ENCODE peak calls at places on chromosomes 13 and 19, in eight cellular contexts. X is thoracic aorta, Z is aorta, S is cardiac muscle cell, F is ovary, P is left ventricle myocardium inferior, E is ascending aorta, W is tibial artery. J is an unnamed sample.
A peak's percentile ranks its signal among the peaks of the same experiment; 100 is the strongest.

GRCh38 chr19:4649392-4650094 is 10.2 kb downstream of the TNFAIP8L1 start:
- DNase-seq in X (no peak), Z (no peak), S (no peak), F (no peak), P (no peak), E (no peak), W (no peak), J (no peak)

GRCh38 chr13:95246292-95247082 is 54.8 kb downstream of the ABCC4 start:
- DNase-seq in X (no peak), Z (no peak), S (no peak), F (no peak), P (no peak), E (no peak), W (no peak), J (no peak)

GRCh38 chr19:43784251-43784980 is 3.6 kb upstream of the KCNN4 start:
- DNase-seq in X (no peak), Z (peak; percentile 87), S (peak; percentile 72), F (no peak), P (no peak), E (peak; percentile 79), W (peak; percentile 70), J (no peak)

GRCh38 chr13:42396901-42397670 is 125.1 kb downstream of the AKAP11 start:
- DNase-seq in X (no peak), Z (no peak), S (no peak), F (no peak), P (no peak), E (no peak), W (no peak), J (no peak)

GRCh38 chr13:106471957-106472543 is 63.4 kb downstream of the EFNB2 start:
- DNase-seq in X (peak; percentile 62), Z (peak; percentile 77), S (peak; percentile 84), F (no peak), P (no peak), E (peak; percentile 85), W (no peak), J (peak; percentile 52)

GRCh38 chr13:27662738-27663470 is 41.2 kb downstream of the POLR1D start:
- DNase-seq in X (no peak), Z (no peak), S (no peak), F (no peak), P (no peak), E (no peak), W (no peak), J (no peak)

GRCh38 chr19:36819130-36819630 is 19.0 kb downstream of the ZNF790 start:
- DNase-seq in X (no peak), Z (no peak), S (no peak), F (no peak), P (no peak), E (no peak), W (no peak), J (no peak)

GRCh38 chr19:5997371-5997770 is 19.4 kb upstream of the RANBP3 start:
- DNase-seq in X (no peak), Z (no peak), S (no peak), F (no peak), P (no peak), E (no peak), W (no peak), J (no peak)

GRCh38 chr19:42092350-42092749 is 16.4 kb downstream of the ZNF574 start:
- DNase-seq in X (no peak), Z (no peak), S (peak; percentile 25), F (no peak), P (no peak), E (no peak), W (no peak), J (no peak)

GRCh38 chr13:21106089-21106488 is 44.7 kb upstream of the LATS2 start:
- DNase-seq in X (no peak), Z (no peak), S (peak; percentile 27), F (no peak), P (no peak), E (peak; percentile 21), W (no peak), J (no peak)

GRCh38 chr19:38932425-38933179 is 1.9 kb downstream of the MRPS12 start:
- DNase-seq in X (no peak), Z (no peak), S (peak; percentile 61), F (no peak), P (no peak), E (no peak), W (no peak), J (no peak)

GRCh38 chr19:53894736-53895135 is 12.7 kb downstream of the PRKCG start:
- DNase-seq in X (no peak), Z (no peak), S (no peak), F (no peak), P (no peak), E (no peak), W (no peak), J (no peak)

DNA sequence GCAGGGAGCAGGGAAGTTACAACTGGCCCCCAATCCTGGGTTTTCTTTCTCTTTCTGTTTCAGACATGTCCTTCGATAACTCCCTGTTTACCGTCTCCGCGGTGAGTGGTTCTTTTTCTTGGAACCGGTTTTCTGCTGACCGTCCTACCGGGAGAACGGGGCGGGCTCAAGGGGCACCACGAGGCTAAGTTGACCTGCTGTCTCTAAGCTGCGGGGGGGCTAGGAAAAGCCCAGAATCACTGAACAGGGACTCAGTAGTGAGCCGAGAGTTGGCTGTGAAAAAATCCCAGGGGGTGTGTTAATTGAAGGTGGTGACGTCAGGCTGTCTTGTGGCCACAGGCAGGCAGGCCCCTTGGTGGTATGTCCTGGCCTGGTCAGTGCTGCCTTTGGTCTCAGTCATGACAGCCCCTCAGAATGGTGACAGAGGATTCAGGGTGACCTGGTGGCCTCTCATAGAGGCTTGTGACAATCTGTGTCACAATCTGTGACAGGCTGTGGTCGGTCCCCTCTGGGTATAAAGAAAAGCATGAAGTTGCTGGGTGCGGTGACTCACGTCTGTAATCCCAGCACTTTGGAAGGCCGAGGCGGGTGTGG is 8.1 kb upstream of the CARM1 start:
- DNase-seq in X (no peak), Z (peak; percentile 86), S (peak; percentile 38), F (peak; percentile 41), P (no peak), E (peak; percentile 83), W (peak; percentile 84), J (no peak)
- H3K27ac ChIP-seq in X (peak overlapping the region; percentile 31), Z (no peak overlapping the region), S (no peak overlapping the region), F (peak overlapping the region; percentile 62), P (no peak overlapping the region), E (peak overlapping the region; percentile 69), W (peak overlapping the region; percentile 59), J (no peak overlapping the region)

GRCh38 chr13:112709825-112710783 is 20.3 kb downstream of the ATP11A start:
- DNase-seq in X (no peak), Z (peak; percentile 69), S (no peak), F (peak; percentile 23), P (no peak), E (peak; percentile 34), W (peak; percentile 61), J (no peak)

GRCh38 chr13:112711528-112712265 is 21.9 kb downstream of the ATP11A start:
- DNase-seq in X (peak; percentile 74), Z (peak; percentile 87), S (peak; percentile 99), F (peak; percentile 96), P (peak; percentile 77), E (peak; percentile 92), W (peak; percentile 91), J (peak; percentile 86)

GRCh38 chr13:112705286-112705685 is 15.4 kb downstream of the ATP11A start:
- DNase-seq in X (no peak), Z (peak; percentile 23), S (no peak), F (no peak), P (no peak), E (no peak), W (peak; percentile 47), J (no peak)

GRCh38 chr13:112710855-112711527 is 21.2 kb downstream of the ATP11A start:
- DNase-seq in X (no peak), Z (peak; percentile 74), S (peak; percentile 25), F (peak; percentile 48), P (peak; percentile 44), E (peak; percentile 60), W (peak; percentile 60), J (no peak)

DNA sequence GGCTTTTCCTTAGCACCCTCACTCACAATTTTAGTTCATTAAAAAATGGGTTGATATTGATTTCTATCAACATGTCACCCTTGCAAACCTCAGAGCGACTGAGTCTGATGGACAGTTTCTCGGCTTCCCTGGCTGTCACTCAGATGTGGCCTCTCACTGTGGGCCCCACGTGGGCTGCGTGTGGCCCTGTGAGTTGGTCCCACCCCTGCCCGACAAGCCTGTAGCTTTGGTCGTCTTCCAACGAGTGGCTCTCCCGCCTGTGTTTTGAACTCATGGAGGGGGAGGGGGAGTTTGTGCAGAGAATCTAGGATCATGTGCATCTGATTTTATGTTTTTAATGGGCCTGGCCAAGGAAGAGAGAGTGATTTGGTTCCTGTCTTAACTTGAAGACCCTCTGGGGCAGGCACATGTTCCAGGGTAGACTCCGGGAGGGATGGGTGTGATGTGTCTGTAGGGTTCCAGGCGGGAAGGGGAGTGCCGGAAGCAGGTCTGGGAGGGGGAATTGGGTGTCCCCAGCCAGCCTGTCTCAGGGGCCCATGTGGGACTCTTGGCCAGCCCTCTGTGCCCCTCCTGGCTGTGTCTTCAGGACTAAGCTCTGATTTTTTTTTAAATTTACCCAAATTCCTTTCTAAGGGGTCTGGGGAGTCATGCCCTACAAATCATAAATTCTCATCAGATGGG is 18.9 kb downstream of the ATP11A start:
- DNase-seq in X (no peak), Z (peak; percentile 30), S (no peak), F (peak; percentile 10), P (no peak), E (no peak), W (peak; percentile 37), J (no peak)
- H3K4me1 ChIP-seq in X (peaks cover 16% of the 10 kb centered on the region), Z (no peaks in the 10 kb centered on the region), S (peaks cover 65% of the 10 kb centered on the region), F (peaks cover 16% of the 10 kb centered on the region), P (peaks cover 69% of the 10 kb centered on the region), E (peaks cover 2% of the 10 kb centered on the region), W (peaks cover 11% of the 10 kb centered on the region), J (peaks cover 23% of the 10 kb centered on the region)

DNA sequence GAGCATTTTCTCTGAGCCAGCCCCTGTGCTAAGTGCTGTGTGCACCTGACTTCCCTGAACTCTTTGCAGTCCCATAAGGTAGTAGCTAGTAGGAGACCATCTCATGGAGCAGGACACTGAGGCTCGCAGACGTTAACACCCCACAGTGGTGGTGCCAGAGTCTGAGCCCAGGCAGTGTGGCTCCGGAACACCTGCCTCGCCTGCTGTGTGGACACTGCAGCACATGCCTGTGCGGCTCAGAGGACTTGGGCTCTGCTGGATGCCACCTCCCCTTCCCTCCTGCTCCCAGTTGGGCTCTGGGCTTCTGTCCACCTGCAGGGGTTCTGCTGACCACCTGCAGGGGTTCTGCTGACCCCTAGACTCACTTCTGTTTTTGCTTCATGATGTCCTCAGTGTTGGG is 27.0 kb upstream of the SIGLEC11 start:
- DNase-seq in X (no peak), Z (no peak), S (no peak), F (no peak), P (no peak), E (no peak), W (no peak), J (no peak)
- H3K27ac ChIP-seq in X (no peak overlapping the region), Z (no peak overlapping the region), S (no peak overlapping the region), F (no peak overlapping the region), P (no peak overlapping the region), E (no peak overlapping the region), W (no peak overlapping the region), J (no peak overlapping the region)

GRCh38 chr19:46932346-46932745 is 71.5 kb downstream of the ARHGAP35 start:
- DNase-seq in X (no peak), Z (no peak), S (peak; percentile 56), F (no peak), P (no peak), E (no peak), W (no peak), J (peak; percentile 51)
- H3K4me1 ChIP-seq in X (peaks cover 68% of the 10 kb centered on the region), Z (peaks cover 15% of the 10 kb centered on the region), S (peaks cover 43% of the 10 kb centered on the region), F (peaks cover 3% of the 10 kb centered on the region), P (peaks cover 98% of the 10 kb centered on the region), E (peaks cover 18% of the 10 kb centered on the region), W (peaks cover 58% of the 10 kb centered on the region), J (peaks cover 9% of the 10 kb centered on the region)

GRCh38 chr19:28481674-28482073 is 731.3 kb downstream of the UQCRFS1 start:
- DNase-seq in X (no peak), Z (no peak), S (no peak), F (no peak), P (no peak), E (no peak), W (no peak), J (no peak)
- H3K27ac ChIP-seq in X (no peak overlapping the region), Z (no peak overlapping the region), S (no peak overlapping the region), F (no peak overlapping the region), P (no peak overlapping the region), E (no peak overlapping the region), W (no peak overlapping the region), J (no peak overlapping the region)

GRCh38 chr13:33280923-33281322 is 4.6 kb downstream of the STARD13 start:
- DNase-seq in X (no peak), Z (no peak), S (no peak), F (no peak), P (no peak), E (no peak), W (no peak), J (no peak)
- H3K4me1 ChIP-seq in X (peaks cover 85% of the 10 kb centered on the region), Z (peaks cover 20% of the 10 kb centered on the region), S (peaks cover 15% of the 10 kb centered on the region), F (peaks cover 6% of the 10 kb centered on the region), P (peaks cover 95% of the 10 kb centered on the region), E (peaks cover 10% of the 10 kb centered on the region), W (peaks cover 28% of the 10 kb centered on the region), J (peaks cover 35% of the 10 kb centered on the region)

J was measured in lung.